ENCODE peak calls at places on chromosomes 3 and 15, in six cellular contexts. L is AG09309, P is HTR-8/SVneo, X is EH, J is stromal cell of bone marrow, A is RCC 7860. T is an unnamed sample.

GRCh38 chr3:85560088-85560790 is 601.5 kb downstream of the CADM2 start:
- DNase-seq in A (no peak), L (no peak), X (no peak), P (no peak), J (peak; percentile 81), T (no peak)

GRCh38 chr3:63763156-63763555 is 55.9 kb upstream of the C3orf49 start:
- DNase-seq in P (peak; percentile 13), A (no peak), X (peak; percentile 68), L (no peak), J (peak; percentile 50), T (peak; percentile 45)

GRCh38 chr3:193843447-193844301 is 250.7 kb downstream of the OPA1 start:
- DNase-seq in A (peak; percentile 70), X (no peak), J (no peak), P (no peak), L (no peak), T (no peak)

GRCh38 chr15:85527907-85528306 is 147.5 kb downstream of the AKAP13 start:
- DNase-seq in J (peak; percentile 63), P (no peak), L (peak; percentile 63), X (peak; percentile 85), A (no peak), T (peak; percentile 88)

GRCh38 chr3:152197937-152198336 is 70.8 kb upstream of the MBNL1 start:
- DNase-seq in X (no peak), J (no peak), A (no peak), P (no peak), L (no peak), T (no peak)

GRCh38 chr3:192675958-192676649 is 51.2 kb downstream of the FGF12 start:
- DNase-seq in A (no peak), L (no peak), X (no peak), P (no peak), J (no peak), T (no peak)

GRCh38 chr3:4750306-4751056 is 228.8 kb upstream of the BHLHE40 start:
- DNase-seq in L (peak; percentile 75), A (peak; percentile 36), P (no peak), X (peak; percentile 60), J (no peak), T (no peak)

GRCh38 chr3:170257145-170257544 is 34.9 kb downstream of the PRKCI start:
- DNase-seq in L (no peak), J (no peak), X (no peak), P (no peak), A (no peak), T (no peak)

GRCh38 chr3:171439996-171440395 is 20.2 kb downstream of the TNIK start:
- DNase-seq in X (peak; percentile 14), A (no peak), L (no peak), J (no peak), P (no peak), T (no peak)

GRCh38 chr3:197606468-197606867 is 50.7 kb upstream of the BDH1 start:
- DNase-seq in X (no peak), P (no peak), L (no peak), J (no peak), A (no peak), T (no peak)

GRCh38 chr3:58059349-58060321 is 51.4 kb downstream of the FLNB start:
- DNase-seq in A (peak; percentile 41), X (peak; percentile 98), P (peak; percentile 51), J (no peak), L (peak; percentile 73), T (peak; percentile 77)

GRCh38 chr3:191254098-191254873 is 55.2 kb downstream of the OSTN start:
- DNase-seq in A (no peak), P (no peak), J (no peak), L (no peak), X (peak; percentile 23), T (peak; percentile 19)

GRCh38 chr3:170149016-170149415 is 32.5 kb downstream of the PHC3 start:
- DNase-seq in X (no peak), J (no peak), A (no peak), L (no peak), P (no peak), T (no peak)

GRCh38 chr15:63928185-63928852 is 94.6 kb upstream of the HERC1 start:
- DNase-seq in L (no peak), A (no peak), P (no peak), J (no peak), X (no peak), T (no peak)

T was measured in adipocyte.